ENCODE peak calls at places on chromosomes 13 and 19, in four cellular contexts. D is psoas muscle, Z is transverse colon, M is cardiac muscle cell. P is an unnamed sample.

GRCh38 chr13:107811233-107811632 is 404.1 kb downstream of the LIG4 start:
- DNase-seq in D (no peak), Z (no peak), M (no peak), P (no peak)

GRCh38 chr13:39263033-39263432 is 224.8 kb downstream of the NHLRC3 start:
- DNase-seq in D (no peak), Z (peak), M (peak), P (peak)

GRCh38 chr19:56837004-56837403 is 3.5 kb downstream of the PEG3 start:
- DNase-seq in D (no peak), Z (no peak), M (no peak), P (no peak)

GRCh38 chr13:39189778-39190177 is 151.5 kb downstream of the NHLRC3 start:
- DNase-seq in D (no peak), Z (no peak), M (no peak), P (no peak)

GRCh38 chr19:31312004-31312403 is 37.2 kb downstream of the TSHZ3 start:
- DNase-seq in D (no peak), Z (no peak), M (no peak), P (no peak)

GRCh38 chr13:33260168-33261098 is 25.1 kb downstream of the STARD13 start:
- DNase-seq in D (no peak), Z (no peak), M (peak), P (no peak)

GRCh38 chr19:19470579-19470978 is 44.8 kb downstream of the TSSK6 start:
- DNase-seq in D (no peak), Z (no peak), M (no peak), P (no peak)

GRCh38 chr13:110042253-110042652 is 255.9 kb upstream of the IRS2 start:
- DNase-seq in D (no peak), Z (no peak), M (no peak), P (no peak)

GRCh38 chr13:110910013-110910890 is 4.6 kb downstream of the ANKRD10 start:
- DNase-seq in D (no peak), Z (peak), M (no peak), P (no peak)

GRCh38 chr13:31385534-31385933 is 185.8 kb downstream of the B3GLCT start:
- DNase-seq in D (no peak), Z (peak), M (no peak), P (no peak)

GRCh38 chr19:34096020-34096915 is 76.0 kb upstream of the LSM14A start:
- DNase-seq in D (no peak), Z (no peak), M (peak), P (no peak)

GRCh38 chr13:49097374-49097773 is 121.7 kb downstream of the FNDC3A start:
- DNase-seq in D (no peak), Z (no peak), M (no peak), P (no peak)

GRCh38 chr13:110548891-110549794 is 12.4 kb downstream of the RAB20 start:
- DNase-seq in D (no peak), Z (no peak), M (no peak), P (no peak)

GRCh38 chr19:57239982-57240310 is 486 bp upstream of the ZNF805 start:
- DNase-seq in D (no peak), Z (no peak), M (no peak), P (no peak)

GRCh38 chr13:107846642-107847041 is 368.7 kb downstream of the LIG4 start:
- DNase-seq in D (no peak), Z (no peak), M (no peak), P (no peak)

GRCh38 chr13:23570099-23570926 is at the start of gene TNFRSF19:
- DNase-seq in D (no peak), Z (no peak), M (peak), P (peak)

GRCh38 chr13:31699650-31700049 is 39.7 kb upstream of the RXFP2 start:
- DNase-seq in D (no peak), Z (no peak), M (peak), P (peak)

GRCh38 chr19:17455711-17456123 is 5.0 kb downstream of the NXNL1 start:
- DNase-seq in D (no peak), Z (no peak), M (no peak), P (no peak)

GRCh38 chr19:8612807-8613171 is 2.3 kb upstream of the ADAMTS10 start:
- DNase-seq in D (no peak), Z (no peak), M (no peak), P (no peak)

GRCh38 chr19:33064117-33064777 is 441 bp downstream of the RHPN2 start:
- DNase-seq in D (no peak), Z (peak), M (peak), P (no peak)

GRCh38 chr19:30457484-30457883 is 85.3 kb downstream of the ZNF536 start:
- DNase-seq in D (no peak), Z (no peak), M (no peak), P (no peak)

GRCh38 chr19:31261651-31262331 is 87.4 kb downstream of the TSHZ3 start:
- DNase-seq in D (no peak), Z (no peak), M (no peak), P (no peak)

GRCh38 chr19:29576043-29576442 is 30.0 kb upstream of the POP4 start:
- DNase-seq in D (no peak), Z (no peak), M (no peak), P (no peak)

GRCh38 chr19:15864824-15865223 is 33.0 kb downstream of the CYP4F2 start:
- DNase-seq in D (no peak), Z (no peak), M (no peak), P (no peak)

GRCh38 chr13:61485128-61485765 is 69.6 kb upstream of the PCDH20 start:
- DNase-seq in D (no peak), Z (no peak), M (no peak), P (no peak)

GRCh38 chr13:48975926-48976676 is 389 bp downstream of the FNDC3A start:
- DNase-seq in D (peak), Z (peak), M (peak), P (peak)

GRCh38 chr19:51096473-51097165 is 11.6 kb downstream of the CTU1 start:
- DNase-seq in D (no peak), Z (no peak), M (no peak), P (no peak)
- TF ChIP-seq CTCF in D (no peak), Z (no peak), M (peak), P (peak)

DNA sequence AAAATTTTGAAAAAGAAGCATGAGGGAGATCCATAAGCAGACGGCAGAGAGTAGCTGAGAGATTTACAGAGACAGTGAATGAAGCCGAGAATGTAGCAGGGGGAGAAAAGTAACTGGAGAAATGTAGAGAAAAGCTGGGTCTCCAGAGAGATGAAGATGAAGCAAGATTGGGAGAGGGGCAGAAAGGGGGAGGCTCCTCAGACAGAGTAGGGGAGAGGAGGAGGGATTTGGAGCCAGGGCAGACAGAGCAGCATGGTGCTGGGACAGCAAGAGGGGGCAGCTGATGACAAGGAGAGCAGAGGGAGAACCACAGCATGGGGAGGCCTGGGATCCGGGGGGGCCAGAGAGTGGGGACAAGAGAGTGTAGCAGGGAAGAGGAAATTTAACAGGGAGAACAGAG is 933 bp downstream of the ZNF610 start:
- DNase-seq in D (no peak), Z (no peak), M (no peak), P (no peak)
- TF ChIP-seq CTCF in D (no peak), Z (no peak), M (no peak), P (no peak)

GRCh38 chr13:41596190-41596589 is 138.8 kb downstream of the RGCC start:
- DNase-seq in D (no peak), Z (no peak), M (no peak), P (no peak)
- TF ChIP-seq CTCF in D (no peak), Z (no peak), M (peak), P (no peak)

GRCh38 chr19:1809663-1810062 is 2.4 kb downstream of the ATP8B3 start:
- DNase-seq in D (no peak), Z (no peak), M (no peak), P (no peak)
- TF ChIP-seq CTCF in D (no peak), Z (no peak), M (no peak), P (no peak)

GRCh38 chr13:76223565-76223964 is 587.4 kb downstream of the LMO7 start:
- DNase-seq in D (no peak), Z (no peak), M (no peak), P (no peak)
- TF ChIP-seq CTCF in D (no peak), Z (no peak), M (peak), P (no peak)

GRCh38 chr19:1285737-1286360 is at the start of gene EFNA2:
- DNase-seq in D (no peak), Z (no peak), M (peak), P (no peak)
- TF ChIP-seq CTCF in D (no peak), Z (no peak), M (no peak), P (no peak)

GRCh38 chr19:39918183-39918651 is 16.2 kb downstream of the FCGBP start:
- DNase-seq in D (no peak), Z (no peak), M (no peak), P (no peak)

GRCh38 chr19:39916851-39917396 is 17.5 kb downstream of the FCGBP start:
- DNase-seq in D (no peak), Z (no peak), M (no peak), P (no peak)

GRCh38 chr19:39915848-39916215 is 18.6 kb downstream of the FCGBP start:
- DNase-seq in D (no peak), Z (no peak), M (no peak), P (no peak)

GRCh38 chr19:39916236-39916635 is 18.2 kb downstream of the FCGBP start:
- DNase-seq in D (no peak), Z (no peak), M (no peak), P (no peak)

GRCh38 chr19:39917561-39918182 is 16.8 kb downstream of the FCGBP start:
- DNase-seq in D (no peak), Z (no peak), M (no peak), P (no peak)
- TF ChIP-seq CTCF in D (no peak), Z (no peak), M (no peak), P (no peak)

GRCh38 chr19:42693760-42694350 is 46.4 kb downstream of the PSG3 start:
- DNase-seq in D (no peak), Z (no peak), M (no peak), P (no peak)
- TF ChIP-seq CTCF in D (no peak), Z (no peak), M (peak), P (no peak)

P was measured in neural crest cell.